ENCODE peak calls at places on chromosomes 5 and 9, in eight cellular contexts. L, I, A, G, N, T, W and O are unnamed samples.

GRCh38 chr5:167731951-167732350 is 559.5 kb upstream of the WWC1 start:
- DNase-seq in A (no peak), N (no peak), L (no peak), I (no peak), T (no peak), W (no peak), G (no peak), O (no peak)

GRCh38 chr5:59661939-59662615 is 231.4 kb downstream of the PDE4D start:
- DNase-seq in N (no peak), I (no peak), W (no peak), A (no peak), L (peak; percentile 4), T (no peak), G (no peak), O (no peak)

GRCh38 chr5:89755024-89755423 is 654.5 kb downstream of the CETN3 start:
- DNase-seq in T (no peak), L (no peak), W (no peak), I (no peak), N (no peak), G (no peak), A (no peak), O (no peak)

GRCh38 chr5:79481574-79481973 is 32.4 kb downstream of the HOMER1 start:
- DNase-seq in A (no peak), G (no peak), L (no peak), N (no peak), W (no peak), T (no peak), I (no peak), O (no peak)

GRCh38 chr5:140565024-140565779 is 574 bp downstream of the SLC35A4 start:
- DNase-seq in G (no peak), L (no peak), I (no peak), N (no peak), T (peak; percentile 49), A (no peak), W (no peak), O (no peak)

GRCh38 chr5:141359790-141360426 is at the start of gene PCDHGB2:
- DNase-seq in W (peak; percentile 26), L (peak; percentile 15), A (no peak), I (peak; percentile 75), N (no peak), G (peak; percentile 14), T (peak; percentile 63), O (no peak)

GRCh38 chr9:124214116-124214515 is 43.6 kb upstream of the NEK6 start:
- DNase-seq in I (no peak), L (no peak), N (no peak), G (no peak), W (no peak), T (no peak), A (no peak), O (no peak)

GRCh38 chr9:134317431-134318414 is 8.5 kb upstream of the RXRA start:
- DNase-seq in W (no peak), L (no peak), A (no peak), G (no peak), N (no peak), I (peak; percentile 20), T (peak; percentile 10), O (no peak)

GRCh38 chr5:124742983-124743533 is 3.4 kb downstream of the ZNF608 start:
- DNase-seq in L (peak; percentile 30), I (peak; percentile 80), N (no peak), A (no peak), T (peak; percentile 87), G (no peak), W (no peak), O (no peak)

GRCh38 chr5:54704825-54705224 is 187.3 kb downstream of the SNX18 start:
- DNase-seq in W (no peak), A (no peak), N (no peak), L (no peak), I (no peak), T (no peak), G (no peak), O (no peak)

GRCh38 chr5:139443766-139444473 is 4.6 kb upstream of the DNAJC18 start:
- DNase-seq in T (peak; percentile 85), L (no peak), W (peak; percentile 31), G (no peak), I (peak; percentile 66), N (no peak), A (no peak), O (no peak)

GRCh38 chr5:171271798-171272197 is 37.2 kb upstream of the TLX3 start:
- DNase-seq in I (no peak), L (no peak), W (no peak), N (no peak), T (no peak), A (no peak), G (no peak), O (no peak)

GRCh38 chr5:133389066-133389590 is 223.2 kb downstream of the FSTL4 start:
- DNase-seq in A (no peak), W (no peak), I (no peak), G (no peak), T (no peak), N (no peak), L (no peak), O (no peak)

GRCh38 chr5:180138976-180139730 is 67.6 kb upstream of the RNF130 start:
- DNase-seq in W (no peak), G (no peak), L (no peak), N (no peak), I (no peak), A (no peak), T (no peak), O (no peak)

GRCh38 chr9:72128526-72128925 is 20.7 kb upstream of the GDA start:
- DNase-seq in W (no peak), T (no peak), L (no peak), N (no peak), G (no peak), I (no peak), A (no peak), O (no peak)

GRCh38 chr5:81235287-81236072 is 2.4 kb downstream of the CKMT2 start:
- DNase-seq in A (no peak), I (peak; percentile 56), L (no peak), N (no peak), T (no peak), W (no peak), G (no peak), O (no peak)

GRCh38 chr5:156326718-156327259 is at the start of gene SGCD:
- DNase-seq in I (peak; percentile 92), G (no peak), T (peak; percentile 92), W (peak; percentile 4), N (peak; percentile 78), L (no peak), A (no peak), O (no peak)

GRCh38 chr5:132500931-132501628 is 10.5 kb upstream of the IRF1 start:
- DNase-seq in L (peak; percentile 70), G (peak; percentile 65), I (peak; percentile 72), A (peak; percentile 70), T (peak; percentile 57), N (peak; percentile 44), W (peak; percentile 57), O (peak; percentile 63)

GRCh38 chr9:650362-650761 is 191.1 kb upstream of the DMRT1 start:
- DNase-seq in A (no peak), L (no peak), I (peak; percentile 32), G (no peak), T (peak; percentile 19), W (no peak), N (no peak), O (peak; percentile 32)

GRCh38 chr5:62326702-62327101 is 20.7 kb downstream of the KIF2A start:
- DNase-seq in I (no peak), N (no peak), W (no peak), A (no peak), T (no peak), G (no peak), L (no peak), O (no peak)

GRCh38 chr9:89542461-89543021 is 44.6 kb upstream of the SEMA4D start:
- DNase-seq in L (no peak), I (no peak), T (no peak), W (no peak), G (no peak), A (no peak), N (peak; percentile 68), O (no peak)

GRCh38 chr5:178279723-178280438 is 47.3 kb upstream of the PHYKPL start:
- DNase-seq in L (peak; percentile 89), W (peak; percentile 95), A (peak; percentile 32), T (peak; percentile 70), G (peak; percentile 92), I (peak; percentile 66), N (peak; percentile 81), O (peak; percentile 43)

GRCh38 chr5:65801332-65801731 is 79.3 kb downstream of the NLN start:
- DNase-seq in G (no peak), N (no peak), W (no peak), I (peak; percentile 76), A (no peak), T (peak; percentile 43), L (no peak), O (no peak)

GRCh38 chr5:83562817-83563557 is 91.4 kb downstream of the VCAN start:
- DNase-seq in T (peak; percentile 64), G (no peak), I (peak; percentile 81), L (peak; percentile 44), W (no peak), A (no peak), N (peak; percentile 21), O (no peak)

GRCh38 chr9:20314981-20315380 is 307.3 kb downstream of the MLLT3 start:
- DNase-seq in L (no peak), W (no peak), A (no peak), G (no peak), N (no peak), T (no peak), I (no peak), O (no peak)